ENCODE peak calls at places on chromosomes 13 and 19, in five cellular contexts. Y, U, T, W and O are unnamed samples.

GRCh38 chr13:62875118-62875640 is 1459.5 kb upstream of the PCDH20 start:
- DNase-seq in W (no peak), T (no peak), U (no peak), Y (no peak), O (no peak)

GRCh38 chr13:45500492-45501174 is 35.9 kb downstream of the COG3 start:
- DNase-seq in W (no peak), Y (no peak), T (peak; percentile 45), U (no peak), O (peak; percentile 61)

GRCh38 chr19:729564-730381 is 21.0 kb downstream of the PALM start:
- DNase-seq in T (no peak), W (no peak), U (no peak), Y (no peak), O (no peak)

GRCh38 chr13:94710881-94711560 is 1.3 kb downstream of the SOX21 start:
- DNase-seq in T (no peak), Y (peak; percentile 32), U (no peak), W (no peak), O (no peak)

GRCh38 chr19:35644987-35645679 is 3.0 kb upstream of the COX6B1 start:
- DNase-seq in T (no peak), W (peak; percentile 88), U (peak; percentile 87), Y (no peak), O (no peak)

GRCh38 chr13:98321356-98321755 is 144.3 kb upstream of the RNF113B start:
- DNase-seq in W (no peak), U (no peak), Y (no peak), T (no peak), O (no peak)

GRCh38 chr19:40255619-40256166 is 29.2 kb upstream of the CCNP start:
- DNase-seq in W (no peak), T (no peak), Y (no peak), U (no peak), O (no peak)

GRCh38 chr13:46893820-46894533 is 2.9 kb downstream of the HTR2A start:
- DNase-seq in W (peak; percentile 58), Y (peak; percentile 37), T (no peak), U (peak; percentile 71), O (no peak)